ENCODE peak calls at places on chromosomes 12 and 14, in five cellular contexts. W is lower leg skin, X is astrocyte of the spinal cord, M is lung, S is cardiac muscle cell. D is an unnamed sample.

GRCh38 chr12:115323223-115323905 is 639.4 kb upstream of the TBX3 start:
- DNase-seq in X (peak), M (no peak), S (peak), W (no peak), D (peak)

GRCh38 chr12:52183544-52183910 is 8.3 kb downstream of the KRT80 start:
- DNase-seq in S (no peak), X (no peak), M (no peak), W (no peak), D (no peak)

GRCh38 chr12:106790020-106790419 is 15.5 kb downstream of the RIC8B start:
- DNase-seq in X (no peak), M (no peak), S (no peak), W (no peak), D (no peak)

GRCh38 chr12:21547437-21547836 is 21.3 kb downstream of the SPX start:
- DNase-seq in X (no peak), S (no peak), M (no peak), W (no peak), D (no peak)

GRCh38 chr14:75714993-75715392 is 53.9 kb downstream of the TTLL5 start:
- DNase-seq in S (no peak), W (no peak), X (peak), M (no peak), D (no peak)

GRCh38 chr12:97404549-97404948 is 58.1 kb upstream of the RMST start:
- DNase-seq in S (peak), W (no peak), X (peak), M (no peak), D (peak)

GRCh38 chr12:101939856-101940265 is 62.5 kb downstream of the DRAM1 start:
- DNase-seq in W (no peak), X (peak), M (peak), S (peak), D (peak)

GRCh38 chr12:2997989-2998670 is 38.9 kb downstream of the TEAD4 start:
- DNase-seq in S (no peak), M (no peak), X (no peak), W (no peak), D (peak)

GRCh38 chr14:22819191-22819988 is 4.2 kb upstream of the SLC7A7 start:
- DNase-seq in M (no peak), S (peak), W (peak), X (peak), D (peak)

GRCh38 chr14:85416771-85417170 is 113.2 kb upstream of the FLRT2 start:
- DNase-seq in X (peak), M (no peak), W (no peak), S (peak), D (peak)

GRCh38 chr14:102200690-102201368 is 61.1 kb downstream of the WDR20 start:
- DNase-seq in S (no peak), X (no peak), M (no peak), W (no peak), D (no peak)

GRCh38 chr14:71324767-71325272 is 417.6 kb downstream of the PCNX1 start:
- DNase-seq in X (no peak), W (no peak), S (peak), M (no peak), D (peak)

GRCh38 chr12:22415342-22416309 is 81.1 kb upstream of the ST8SIA1 start:
- DNase-seq in X (peak), W (no peak), M (no peak), S (peak), D (peak)

GRCh38 chr12:40105265-40105514 is 691 bp downstream of the SLC2A13 start:
- DNase-seq in S (no peak), W (peak), X (no peak), M (peak), D (peak)

DNA sequence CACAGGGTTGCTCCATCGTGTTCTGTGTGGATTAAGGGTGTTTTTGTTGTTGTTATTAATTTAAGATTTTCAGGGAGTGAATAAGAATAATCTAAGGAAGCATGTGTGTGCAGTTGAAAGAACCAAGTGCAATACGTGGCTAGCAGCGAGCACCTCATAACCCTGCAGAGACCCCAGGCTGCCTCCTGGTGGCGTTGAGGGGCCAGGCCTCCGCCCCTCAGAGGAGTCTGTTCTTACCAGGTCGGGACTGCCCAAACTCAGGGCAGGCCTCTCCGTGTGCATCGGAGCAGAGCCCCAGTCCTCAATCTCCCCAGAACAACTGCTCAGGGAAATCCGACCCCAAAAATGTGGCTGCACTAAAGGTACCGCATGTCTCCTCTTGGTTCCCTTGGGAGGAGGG is 36.8 kb downstream of the IL31 start:
- DNase-seq in X (no peak), M (no peak), S (no peak), W (no peak), D (no peak)
- TF ChIP-seq CTCF in X (peak), M (no peak), S (peak), W (no peak), D (peak)

DNA sequence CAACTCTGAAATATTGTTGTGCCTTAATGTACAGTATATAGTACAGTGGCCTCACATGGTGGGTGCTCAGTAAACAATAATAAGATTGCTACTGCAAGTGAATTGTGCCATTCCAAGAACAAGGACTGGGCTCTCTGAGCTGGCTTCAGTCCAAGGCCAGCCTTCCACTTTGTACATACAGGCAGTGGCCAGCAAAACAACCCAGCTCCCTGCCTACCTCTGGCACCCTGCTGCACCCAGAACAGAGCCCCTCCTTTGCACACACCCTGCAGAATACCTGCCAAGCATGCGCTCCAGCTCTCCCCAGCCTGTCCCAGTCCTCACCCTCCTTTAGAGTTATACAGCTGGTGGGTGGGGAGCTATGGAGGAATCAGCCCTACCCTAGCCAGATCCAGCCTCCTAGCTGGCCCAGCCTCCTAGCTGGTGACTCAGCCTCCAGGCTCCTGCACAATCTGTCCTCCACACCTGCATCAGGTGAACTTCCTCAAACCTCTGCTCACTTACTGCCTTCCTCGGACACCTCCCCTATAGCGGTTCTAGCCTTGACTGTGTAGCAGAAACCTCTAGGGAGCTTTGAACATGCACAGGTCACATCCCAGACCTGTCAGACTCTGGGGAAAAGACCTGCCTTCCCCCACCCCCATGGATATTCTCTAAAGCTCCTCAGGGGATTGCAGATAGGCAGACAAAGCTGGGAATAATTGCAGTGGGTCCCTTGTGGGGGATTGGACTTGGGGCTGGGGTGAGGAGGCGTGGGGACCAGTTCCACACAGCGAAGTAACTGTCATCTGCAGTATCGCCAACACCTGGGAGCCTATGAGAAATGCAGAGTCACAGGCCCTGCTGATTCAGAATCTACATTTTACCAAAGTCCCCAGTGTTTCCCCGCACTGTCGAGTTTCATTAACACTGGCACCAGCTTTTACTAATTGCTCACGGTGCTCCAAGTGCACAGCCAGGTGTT is 17.9 kb downstream of the ZDHHC22 start:
- DNase-seq in W (peak), M (peak), X (no peak), S (no peak), D (no peak)
- H3K4me3 ChIP-seq in W (no peak), M (no peak), X (no peak), S (no peak), D (no peak)

GRCh38 chr14:20754308-20754707 is 8.6 kb downstream of the EDDM3A start:
- DNase-seq in S (no peak), W (no peak), X (no peak), M (no peak), D (no peak)

GRCh38 chr14:20755037-20755436 is 9.3 kb downstream of the EDDM3A start:
- DNase-seq in X (no peak), M (peak), W (no peak), S (no peak), D (no peak)

GRCh38 chr14:20760950-20761349 is 7.3 kb upstream of the EDDM3B start:
- DNase-seq in X (no peak), W (no peak), M (no peak), S (no peak), D (no peak)

GRCh38 chr14:20751963-20752562 is 6.4 kb downstream of the EDDM3A start:
- DNase-seq in M (no peak), W (no peak), S (no peak), X (no peak), D (peak)

GRCh38 chr14:20757963-20758362 is 10.2 kb upstream of the EDDM3B start:
- DNase-seq in M (no peak), S (no peak), W (peak), X (no peak), D (no peak)
- TF ChIP-seq CTCF in M (peak), S (no peak), W (no peak), X (no peak), D (no peak)

GRCh38 chr12:104889735-104890134 is 68.4 kb downstream of the SLC41A2 start:
- DNase-seq in S (no peak), M (no peak), W (no peak), X (no peak), D (no peak)
- H3K4me3 ChIP-seq in S (no peak), M (no peak), W (no peak), X (no peak), D (no peak)

GRCh38 chr12:26857465-26858176 is 24.6 kb upstream of the ITPR2 start:
- DNase-seq in M (no peak), X (no peak), W (no peak), S (peak), D (no peak)

GRCh38 chr12:26853303-26854027 is 20.5 kb upstream of the ITPR2 start:
- DNase-seq in S (peak), M (peak), W (peak), X (peak), D (peak)

GRCh38 chr12:26855337-26856089 is 22.5 kb upstream of the ITPR2 start:
- DNase-seq in X (no peak), M (no peak), S (no peak), W (no peak), D (no peak)

GRCh38 chr12:26848156-26848825 is 15.3 kb upstream of the ITPR2 start:
- DNase-seq in W (no peak), M (no peak), S (peak), X (no peak), D (peak)

GRCh38 chr12:26854028-26854387 is 21.0 kb upstream of the ITPR2 start:
- DNase-seq in X (no peak), W (no peak), M (no peak), S (no peak), D (no peak)
- TF ChIP-seq CTCF in X (no peak), W (no peak), M (no peak), S (no peak), D (no peak)

GRCh38 chr14:105487449-105487985 is 831 bp downstream of the CRIP1 start:
- DNase-seq in X (no peak), W (peak), S (no peak), M (no peak), D (no peak)

GRCh38 chr14:105489607-105490317 is 1.3 kb upstream of the TEDC1 start:
- DNase-seq in S (peak), W (peak), M (peak), X (peak), D (peak)

GRCh38 chr14:105490318-105490571 is 801 bp upstream of the TEDC1 start:
- DNase-seq in S (no peak), W (peak), M (no peak), X (no peak), D (no peak)

GRCh38 chr14:105487986-105488777 is 1.5 kb downstream of the CRIP1 start:
- DNase-seq in S (no peak), X (no peak), W (peak), M (no peak), D (no peak)

DNA sequence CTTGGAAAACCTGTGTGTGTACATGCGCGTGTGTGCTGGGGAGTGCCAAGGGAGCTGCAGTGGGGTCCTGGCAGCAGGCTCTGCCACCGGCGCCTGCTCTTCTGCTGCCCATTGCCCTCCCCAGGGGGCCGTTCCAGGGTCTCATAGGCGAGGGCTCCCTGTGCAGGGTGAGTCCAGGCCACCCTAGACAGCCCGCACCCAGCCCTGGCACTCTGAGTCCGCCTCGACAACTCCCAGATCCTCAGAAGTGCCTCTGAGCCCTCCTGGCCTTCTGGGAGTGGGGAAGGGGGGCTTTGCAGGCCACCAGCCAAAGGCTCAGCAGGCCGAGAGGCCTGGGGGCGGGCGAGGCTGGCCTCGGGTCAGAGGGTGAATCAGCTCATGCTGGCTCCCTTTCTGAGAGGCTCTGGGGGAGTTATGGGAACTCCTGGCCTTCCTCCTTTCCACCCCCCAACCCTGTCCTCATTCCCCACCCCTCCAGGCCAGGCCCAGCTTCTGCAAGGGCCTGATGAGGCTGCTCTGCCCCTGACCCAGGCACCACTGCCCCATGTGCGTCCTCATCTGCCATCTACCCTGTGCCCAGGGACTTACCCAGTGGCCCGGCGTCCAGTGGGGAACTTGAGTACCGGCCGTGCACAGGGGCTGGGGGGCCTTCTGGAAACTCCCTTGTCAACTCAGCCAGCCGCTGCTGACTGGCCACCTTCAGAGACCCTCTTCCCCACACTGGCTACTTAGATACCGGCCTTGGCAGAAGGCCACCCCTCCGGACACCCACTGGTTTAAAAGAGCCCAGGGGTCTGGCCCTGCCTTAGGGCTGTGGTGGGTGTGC is 2.1 kb upstream of the TEDC1 start:
- DNase-seq in W (peak), X (no peak), M (no peak), S (no peak), D (no peak)
- H3K4me3 ChIP-seq in W (no peak), X (no peak), M (no peak), S (no peak), D (no peak)

DNA sequence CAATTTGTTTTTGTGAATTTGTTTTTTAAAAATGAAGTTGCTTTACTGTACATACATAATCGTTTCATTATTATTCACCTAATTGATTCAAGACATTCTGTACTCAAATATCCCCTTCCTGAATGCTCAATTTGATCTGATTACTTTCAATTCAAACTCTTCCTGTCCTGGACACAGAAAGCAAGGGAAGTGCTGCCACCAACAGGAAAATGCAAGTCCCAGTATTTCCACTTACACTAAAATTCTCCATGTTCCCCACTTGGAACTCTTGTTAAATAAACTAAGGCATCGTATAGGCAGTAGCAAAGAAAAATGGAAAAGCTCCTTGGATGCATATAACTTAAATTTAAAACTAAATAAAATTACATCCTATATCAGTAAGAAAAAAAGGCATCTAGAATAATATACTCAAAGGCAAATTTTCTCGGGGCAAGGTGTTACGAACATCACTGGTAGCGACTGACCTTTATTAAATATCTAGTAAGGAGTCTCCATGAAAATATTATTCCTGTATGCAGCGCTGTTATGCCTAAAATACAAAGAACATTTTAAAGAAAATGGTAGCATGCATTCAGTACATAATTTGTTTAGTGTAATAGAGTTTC is 72.0 kb upstream of the DBX2 start:
- DNase-seq in M (no peak), X (peak), S (peak), W (no peak), D (peak)
- TF ChIP-seq CTCF in M (no peak), X (peak), S (peak), W (no peak), D (peak)

DNA sequence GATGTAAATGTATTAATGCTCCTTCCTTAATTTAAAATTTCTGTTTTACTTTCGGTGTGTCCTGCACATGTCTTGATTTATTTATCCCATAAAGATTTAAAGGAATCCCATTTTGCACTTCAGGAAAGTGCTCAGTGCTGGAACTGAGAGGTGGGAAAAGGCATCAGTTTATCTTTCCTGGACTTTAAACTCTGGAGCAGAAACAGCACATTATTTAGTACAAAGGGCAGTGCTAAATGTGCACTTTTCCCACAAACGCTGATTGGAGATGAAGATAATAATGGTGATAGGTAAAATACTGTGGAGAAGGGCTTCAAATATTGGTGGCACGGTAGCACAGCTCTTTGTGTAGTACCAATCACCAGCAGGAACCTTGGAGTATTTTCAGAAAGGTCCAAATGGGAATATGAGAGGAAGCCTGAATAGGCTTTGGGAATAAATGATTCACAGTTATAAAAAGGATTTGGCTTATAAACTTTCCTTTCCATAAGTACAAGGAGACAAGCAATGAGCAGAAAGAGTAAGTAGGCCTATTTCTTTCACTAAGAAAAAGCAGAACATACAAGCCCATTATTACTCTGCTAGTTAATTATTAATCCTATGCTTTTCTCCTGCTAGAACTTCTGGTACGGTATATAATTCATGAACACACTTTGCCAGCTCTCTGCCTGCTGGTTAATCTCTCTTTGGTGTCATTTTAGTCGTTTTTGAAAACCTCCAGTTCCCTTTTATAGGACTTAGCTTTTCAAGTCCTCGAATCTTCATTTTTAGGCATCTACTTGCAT is 58.4 kb downstream of the SLC15A5 start:
- DNase-seq in M (no peak), S (no peak), W (no peak), X (no peak), D (no peak)
- H3K4me3 ChIP-seq in M (no peak), S (no peak), W (no peak), X (no peak), D (no peak)

D was measured in fibroblast of mammary gland.